ENCODE peak calls at places on chromosomes 16 and 17, in eight cellular contexts. One of them, this sample, is unnamed.
A peak's percentile ranks its signal among the peaks of the same experiment; 100 is the strongest.

GRCh38 chr17:48995332-48995870 is 1.8 kb upstream of the IGF2BP1 start:
- DNase-seq in natural killer cell: no peak
- DNase-seq in GM13977: no peak
- DNase-seq in neural progenitor cell: peak; percentile 85
- DNase-seq in HFFc6: no peak
- DNase-seq in AG04449: no peak
- DNase-seq in body of pancreas: no peak
- DNase-seq in GM23338: peak; percentile 90
- DNase-seq in this sample: peak; percentile 93

GRCh38 chr17:64781013-64781392 is 118.9 kb upstream of the SMURF2 start:
- DNase-seq in AG04449: no peak
- DNase-seq in GM23338: peak; percentile 26
- DNase-seq in GM13977: no peak
- DNase-seq in body of pancreas: no peak
- DNase-seq in natural killer cell: no peak
- DNase-seq in HFFc6: no peak
- DNase-seq in neural progenitor cell: peak; percentile 47
- DNase-seq in this sample: no peak

GRCh38 chr17:30805944-30806456 is 18.5 kb downstream of the CRLF3 start:
- DNase-seq in HFFc6: no peak
- DNase-seq in neural progenitor cell: no peak
- DNase-seq in AG04449: no peak
- DNase-seq in natural killer cell: no peak
- DNase-seq in GM23338: no peak
- DNase-seq in body of pancreas: no peak
- DNase-seq in GM13977: no peak
- DNase-seq in this sample: no peak

GRCh38 chr16:51009813-51010212 is 141.3 kb downstream of the SALL1 start:
- DNase-seq in natural killer cell: no peak
- DNase-seq in HFFc6: no peak
- DNase-seq in body of pancreas: no peak
- DNase-seq in GM13977: no peak
- DNase-seq in AG04449: no peak
- DNase-seq in GM23338: no peak
- DNase-seq in neural progenitor cell: no peak
- DNase-seq in this sample: no peak

GRCh38 chr17:50618941-50619340 is 15.7 kb upstream of the ABCC3 start:
- DNase-seq in AG04449: no peak
- DNase-seq in natural killer cell: no peak
- DNase-seq in neural progenitor cell: no peak
- DNase-seq in body of pancreas: no peak
- DNase-seq in HFFc6: no peak
- DNase-seq in GM23338: no peak
- DNase-seq in GM13977: no peak
- DNase-seq in this sample: no peak

GRCh38 chr17:38454528-38454927 is 26.3 kb downstream of the ARHGAP23 start:
- DNase-seq in GM23338: no peak
- DNase-seq in HFFc6: peak; percentile 76
- DNase-seq in natural killer cell: no peak
- DNase-seq in body of pancreas: peak; percentile 52
- DNase-seq in neural progenitor cell: no peak
- DNase-seq in GM13977: no peak
- DNase-seq in AG04449: no peak
- DNase-seq in this sample: no peak

GRCh38 chr16:71258371-71258770 is 27.8 kb upstream of the HYDIN start:
- DNase-seq in body of pancreas: no peak
- DNase-seq in AG04449: no peak
- DNase-seq in natural killer cell: no peak
- DNase-seq in GM23338: no peak
- DNase-seq in GM13977: no peak
- DNase-seq in neural progenitor cell: no peak
- DNase-seq in HFFc6: no peak
- DNase-seq in this sample: no peak

GRCh38 chr17:66393038-66393437 is 90.6 kb downstream of the PRKCA start:
- DNase-seq in neural progenitor cell: no peak
- DNase-seq in GM23338: no peak
- DNase-seq in HFFc6: no peak
- DNase-seq in natural killer cell: no peak
- DNase-seq in body of pancreas: no peak
- DNase-seq in AG04449: no peak
- DNase-seq in GM13977: no peak
- DNase-seq in this sample: no peak

GRCh38 chr16:6335072-6335471 is 997.6 kb upstream of the RBFOX1 start:
- DNase-seq in body of pancreas: no peak
- DNase-seq in natural killer cell: no peak
- DNase-seq in HFFc6: no peak
- DNase-seq in GM13977: no peak
- DNase-seq in GM23338: peak; percentile 79
- DNase-seq in AG04449: no peak
- DNase-seq in neural progenitor cell: peak; percentile 43
- DNase-seq in this sample: peak; percentile 86

GRCh38 chr17:75894049-75894742 is 2.6 kb downstream of the TRIM65 start:
- DNase-seq in neural progenitor cell: peak; percentile 55
- DNase-seq in HFFc6: no peak
- DNase-seq in AG04449: no peak
- DNase-seq in natural killer cell: no peak
- DNase-seq in GM23338: peak; percentile 68
- DNase-seq in GM13977: no peak
- DNase-seq in body of pancreas: no peak
- DNase-seq in this sample: peak; percentile 83

GRCh38 chr16:89867918-89868317 is 5.5 kb upstream of the TCF25 start:
- DNase-seq in GM23338: no peak
- DNase-seq in HFFc6: no peak
- DNase-seq in AG04449: no peak
- DNase-seq in natural killer cell: no peak
- DNase-seq in GM13977: no peak
- DNase-seq in neural progenitor cell: no peak
- DNase-seq in body of pancreas: no peak
- DNase-seq in this sample: no peak

GRCh38 chr16:28107232-28107631 is 43.7 kb upstream of the GSG1L start:
- DNase-seq in body of pancreas: no peak
- DNase-seq in neural progenitor cell: no peak
- DNase-seq in AG04449: no peak
- DNase-seq in HFFc6: no peak
- DNase-seq in GM23338: no peak
- DNase-seq in GM13977: no peak
- DNase-seq in natural killer cell: no peak
- DNase-seq in this sample: peak; percentile 18

GRCh38 chr16:30934827-30935557 is 11.6 kb downstream of the FBXL19 start:
- DNase-seq in natural killer cell: no peak
- DNase-seq in GM13977: no peak
- DNase-seq in AG04449: no peak
- DNase-seq in HFFc6: peak; percentile 52
- DNase-seq in neural progenitor cell: peak; percentile 74
- DNase-seq in GM23338: peak; percentile 88
- DNase-seq in body of pancreas: peak; percentile 51
- DNase-seq in this sample: peak; percentile 92

GRCh38 chr16:74999208-74999682 is 421 bp downstream of the ZNRF1 start:
- DNase-seq in natural killer cell: peak; percentile 30
- DNase-seq in neural progenitor cell: no peak
- DNase-seq in body of pancreas: peak; percentile 14
- DNase-seq in AG04449: no peak
- DNase-seq in HFFc6: peak; percentile 9
- DNase-seq in GM23338: peak; percentile 36
- DNase-seq in GM13977: peak; percentile 71
- DNase-seq in this sample: peak; percentile 63

GRCh38 chr16:89727406-89728120 is 6.2 kb downstream of the ZNF276 start:
- DNase-seq in natural killer cell: no peak
- DNase-seq in body of pancreas: no peak
- DNase-seq in GM13977: no peak
- DNase-seq in AG04449: no peak
- DNase-seq in GM23338: no peak
- DNase-seq in HFFc6: no peak
- DNase-seq in neural progenitor cell: peak; percentile 71
- DNase-seq in this sample: peak; percentile 81

GRCh38 chr16:66741131-66741900 is 10.1 kb downstream of the DYNC1LI2 start:
- DNase-seq in neural progenitor cell: no peak
- DNase-seq in GM13977: no peak
- DNase-seq in HFFc6: peak; percentile 85
- DNase-seq in AG04449: peak; percentile 49
- DNase-seq in body of pancreas: peak; percentile 97
- DNase-seq in natural killer cell: no peak
- DNase-seq in GM23338: no peak
- DNase-seq in this sample: no peak

GRCh38 chr17:28178800-28179199 is 136.3 kb downstream of the NLK start:
- DNase-seq in AG04449: no peak
- DNase-seq in GM13977: no peak
- DNase-seq in HFFc6: no peak
- DNase-seq in GM23338: no peak
- DNase-seq in neural progenitor cell: no peak
- DNase-seq in natural killer cell: no peak
- DNase-seq in body of pancreas: peak; percentile 15
- DNase-seq in this sample: no peak

GRCh38 chr17:72516772-72517399 is 396.1 kb downstream of the SOX9 start:
- DNase-seq in HFFc6: no peak
- DNase-seq in GM23338: no peak
- DNase-seq in body of pancreas: peak; percentile 20
- DNase-seq in AG04449: no peak
- DNase-seq in natural killer cell: no peak
- DNase-seq in neural progenitor cell: peak; percentile 48
- DNase-seq in GM13977: no peak
- DNase-seq in this sample: no peak

GRCh38 chr16:84541999-84542876 is 37.8 kb upstream of the MEAK7 start:
- DNase-seq in AG04449: peak; percentile 46
- DNase-seq in GM23338: no peak
- DNase-seq in HFFc6: peak; percentile 3
- DNase-seq in natural killer cell: no peak
- DNase-seq in body of pancreas: no peak
- DNase-seq in neural progenitor cell: no peak
- DNase-seq in GM13977: no peak
- DNase-seq in this sample: no peak

GRCh38 chr16:16118337-16118736 is 105.0 kb downstream of the ABCC6 start:
- DNase-seq in natural killer cell: no peak
- DNase-seq in GM23338: no peak
- DNase-seq in HFFc6: no peak
- DNase-seq in GM13977: no peak
- DNase-seq in AG04449: no peak
- DNase-seq in neural progenitor cell: no peak
- DNase-seq in body of pancreas: no peak
- DNase-seq in this sample: no peak

DNA sequence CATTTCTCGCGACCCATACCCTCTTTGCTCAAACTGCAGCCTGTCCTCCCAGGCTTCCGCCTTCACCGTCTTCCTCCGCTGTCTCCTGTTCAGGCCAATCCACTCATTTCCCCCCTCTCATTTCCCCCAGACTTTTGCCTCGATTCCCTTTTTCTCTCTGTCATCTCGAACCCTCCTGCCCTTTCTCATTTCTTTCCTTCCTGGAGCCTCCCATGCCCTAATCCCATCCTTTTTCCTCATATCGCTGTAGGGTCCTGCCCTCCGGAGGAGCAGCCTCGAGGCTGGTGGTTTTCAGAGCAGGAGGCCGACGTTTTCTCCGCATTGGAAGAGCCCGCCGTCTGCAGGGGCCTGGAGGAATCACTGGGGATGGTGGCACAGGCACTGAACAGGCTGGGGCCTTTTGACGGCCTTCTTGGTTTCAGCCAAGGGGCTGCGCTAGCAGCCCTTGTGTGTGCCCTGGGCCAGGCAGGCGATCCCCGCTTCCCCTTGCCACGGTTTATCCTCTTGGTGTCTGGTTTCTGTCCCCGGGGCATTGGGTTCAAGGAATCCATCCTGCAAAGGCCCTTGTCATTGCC is 620 bp downstream of the OVCA2 start:
- DNase-seq in body of pancreas: no peak
- DNase-seq in natural killer cell: no peak
- DNase-seq in neural progenitor cell: peak; percentile 73
- DNase-seq in GM23338: peak; percentile 46
- DNase-seq in HFFc6: no peak
- DNase-seq in AG04449: no peak
- DNase-seq in GM13977: no peak
- DNase-seq in this sample: peak; percentile 86
- TF ChIP-seq CTCF in body of pancreas: no peak
- TF ChIP-seq CTCF in natural killer cell: no peak
- TF ChIP-seq CTCF in neural progenitor cell: peak; percentile 28
- TF ChIP-seq CTCF in GM23338: no peak
- TF ChIP-seq CTCF in HFFc6: no peak
- TF ChIP-seq CTCF in AG04449: peak; percentile 46
- TF ChIP-seq CTCF in GM13977: no peak
- TF ChIP-seq CTCF in this sample: no peak

GRCh38 chr16:81810361-81810760 is 31.3 kb downstream of the PLCG2 start:
- DNase-seq in HFFc6: no peak
- DNase-seq in natural killer cell: no peak
- DNase-seq in GM13977: no peak
- DNase-seq in body of pancreas: no peak
- DNase-seq in neural progenitor cell: no peak
- DNase-seq in GM23338: no peak
- DNase-seq in AG04449: no peak
- DNase-seq in this sample: no peak
- TF ChIP-seq CTCF in HFFc6: no peak
- TF ChIP-seq CTCF in natural killer cell: no peak
- TF ChIP-seq CTCF in GM13977: no peak
- TF ChIP-seq CTCF in body of pancreas: no peak
- TF ChIP-seq CTCF in neural progenitor cell: no peak
- TF ChIP-seq CTCF in GM23338: no peak
- TF ChIP-seq CTCF in AG04449: no peak
- TF ChIP-seq CTCF in this sample: no peak

GRCh38 chr17:61429274-61429673 is 22.9 kb upstream of the TBX4 start:
- DNase-seq in natural killer cell: no peak
- DNase-seq in GM23338: no peak
- DNase-seq in HFFc6: no peak
- DNase-seq in AG04449: no peak
- DNase-seq in body of pancreas: no peak
- DNase-seq in neural progenitor cell: no peak
- DNase-seq in GM13977: no peak
- DNase-seq in this sample: no peak

GRCh38 chr17:61427567-61427966 is 24.7 kb upstream of the TBX4 start:
- DNase-seq in HFFc6: no peak
- DNase-seq in neural progenitor cell: no peak
- DNase-seq in AG04449: no peak
- DNase-seq in GM23338: no peak
- DNase-seq in GM13977: no peak
- DNase-seq in natural killer cell: no peak
- DNase-seq in body of pancreas: no peak
- DNase-seq in this sample: peak; percentile 19

GRCh38 chr17:61423967-61424649 is 24.5 kb downstream of the TBX2 start:
- DNase-seq in GM23338: no peak
- DNase-seq in neural progenitor cell: no peak
- DNase-seq in natural killer cell: no peak
- DNase-seq in HFFc6: no peak
- DNase-seq in AG04449: no peak
- DNase-seq in GM13977: no peak
- DNase-seq in body of pancreas: no peak
- DNase-seq in this sample: peak; percentile 28

GRCh38 chr17:61425682-61426481 is 26.2 kb downstream of the TBX2 start:
- DNase-seq in HFFc6: no peak
- DNase-seq in body of pancreas: no peak
- DNase-seq in neural progenitor cell: peak; percentile 53
- DNase-seq in GM13977: no peak
- DNase-seq in natural killer cell: no peak
- DNase-seq in AG04449: no peak
- DNase-seq in GM23338: peak; percentile 77
- DNase-seq in this sample: peak; percentile 90

GRCh38 chr17:61426482-61427304 is 25.5 kb upstream of the TBX4 start:
- DNase-seq in neural progenitor cell: no peak
- DNase-seq in AG04449: no peak
- DNase-seq in HFFc6: peak; percentile 85
- DNase-seq in GM23338: no peak
- DNase-seq in GM13977: no peak
- DNase-seq in body of pancreas: no peak
- DNase-seq in natural killer cell: no peak
- DNase-seq in this sample: peak; percentile 33
- TF ChIP-seq CTCF in neural progenitor cell: no peak
- TF ChIP-seq CTCF in AG04449: no peak
- TF ChIP-seq CTCF in HFFc6: peak; percentile 65
- TF ChIP-seq CTCF in GM23338: peak; percentile 20
- TF ChIP-seq CTCF in GM13977: no peak
- TF ChIP-seq CTCF in body of pancreas: no peak
- TF ChIP-seq CTCF in natural killer cell: no peak
- TF ChIP-seq CTCF in this sample: peak; percentile 42

GRCh38 chr16:24834459-24835335 is 11.1 kb upstream of the SLC5A11 start:
- DNase-seq in GM13977: peak; percentile 49
- DNase-seq in AG04449: no peak
- DNase-seq in natural killer cell: no peak
- DNase-seq in HFFc6: peak; percentile 34
- DNase-seq in body of pancreas: no peak
- DNase-seq in neural progenitor cell: peak; percentile 60
- DNase-seq in GM23338: peak; percentile 73
- DNase-seq in this sample: peak; percentile 81
- TF ChIP-seq CTCF in GM13977: peak; percentile 52
- TF ChIP-seq CTCF in AG04449: peak; percentile 72
- TF ChIP-seq CTCF in natural killer cell: no peak
- TF ChIP-seq CTCF in HFFc6: peak; percentile 78
- TF ChIP-seq CTCF in body of pancreas: no peak
- TF ChIP-seq CTCF in neural progenitor cell: peak; percentile 57
- TF ChIP-seq CTCF in GM23338: peak; percentile 55
- TF ChIP-seq CTCF in this sample: peak; percentile 82